ENCODE peak calls at places on chromosomes 5 and 9, in five cellular contexts. N, R, Q, G and T are unnamed samples. For H3K4me1 and H3K36me3, the result is how much of the 10 kb centered on the place peaks cover.

GRCh38 chr9:109087795-109088194 is 32.0 kb downstream of the TMEM245 start:
- DNase-seq in N (no peak), R (no peak), Q (no peak), G (no peak), T (no peak)

GRCh38 chr9:133285252-133285775 is 10.3 kb upstream of the ABO start:
- DNase-seq in N (no peak), R (peak), Q (no peak), G (no peak), T (peak)

GRCh38 chr9:86434039-86434726 is 80.0 kb upstream of the TUT7 start:
- DNase-seq in N (no peak), R (no peak), Q (no peak), G (peak), T (no peak)

GRCh38 chr5:146878471-146879172 is at the start of gene PPP2R2B:
- DNase-seq in N (no peak), R (peak), Q (peak), G (no peak), T (no peak)

GRCh38 chr5:56588636-56589485 is 226.5 kb upstream of the MAP3K1 start:
- DNase-seq in N (no peak), R (peak), Q (peak), G (peak), T (no peak)

GRCh38 chr9:37953775-37954437 is 50.0 kb upstream of the SLC25A51 start:
- DNase-seq in N (no peak), R (no peak), Q (peak), G (peak), T (no peak)

GRCh38 chr9:7368410-7369292 is 430.9 kb downstream of the DMAC1 start:
- DNase-seq in N (no peak), R (no peak), Q (peak), G (no peak), T (no peak)

GRCh38 chr5:56175465-56175864 is 57.7 kb downstream of the ANKRD55 start:
- DNase-seq in N (no peak), R (no peak), Q (peak), G (no peak), T (no peak)

GRCh38 chr5:134575316-134575715 is 49.8 kb downstream of the JADE2 start:
- DNase-seq in N (no peak), R (no peak), Q (no peak), G (no peak), T (no peak)

GRCh38 chr9:122897969-122898368 is 7.2 kb downstream of the RC3H2 start:
- DNase-seq in N (no peak), R (no peak), Q (no peak), G (no peak), T (no peak)

GRCh38 chr5:157743163-157744054 is at the start of gene LSM11:
- DNase-seq in N (peak), R (peak), Q (peak), G (peak), T (peak)
- TF ChIP-seq POLR2A in N (no peak), R (peak), Q (peak), G (no peak), T (no peak)

GRCh38 chr5:32810812-32811211 is 99.7 kb downstream of the NPR3 start:
- DNase-seq in N (no peak), R (no peak), Q (peak), G (no peak), T (no peak)
- H3K4me1 ChIP-seq in N (under half), R (under half), Q (under half), G (under half), T (under half)

GRCh38 chr9:115073456-115073855 is 44.5 kb downstream of the TNC start:
- DNase-seq in N (no peak), R (no peak), Q (no peak), G (no peak), T (no peak)
- H3K36me3 ChIP-seq in N (under half), R (under half), Q (under half), G (under half), T (under half)

DNA sequence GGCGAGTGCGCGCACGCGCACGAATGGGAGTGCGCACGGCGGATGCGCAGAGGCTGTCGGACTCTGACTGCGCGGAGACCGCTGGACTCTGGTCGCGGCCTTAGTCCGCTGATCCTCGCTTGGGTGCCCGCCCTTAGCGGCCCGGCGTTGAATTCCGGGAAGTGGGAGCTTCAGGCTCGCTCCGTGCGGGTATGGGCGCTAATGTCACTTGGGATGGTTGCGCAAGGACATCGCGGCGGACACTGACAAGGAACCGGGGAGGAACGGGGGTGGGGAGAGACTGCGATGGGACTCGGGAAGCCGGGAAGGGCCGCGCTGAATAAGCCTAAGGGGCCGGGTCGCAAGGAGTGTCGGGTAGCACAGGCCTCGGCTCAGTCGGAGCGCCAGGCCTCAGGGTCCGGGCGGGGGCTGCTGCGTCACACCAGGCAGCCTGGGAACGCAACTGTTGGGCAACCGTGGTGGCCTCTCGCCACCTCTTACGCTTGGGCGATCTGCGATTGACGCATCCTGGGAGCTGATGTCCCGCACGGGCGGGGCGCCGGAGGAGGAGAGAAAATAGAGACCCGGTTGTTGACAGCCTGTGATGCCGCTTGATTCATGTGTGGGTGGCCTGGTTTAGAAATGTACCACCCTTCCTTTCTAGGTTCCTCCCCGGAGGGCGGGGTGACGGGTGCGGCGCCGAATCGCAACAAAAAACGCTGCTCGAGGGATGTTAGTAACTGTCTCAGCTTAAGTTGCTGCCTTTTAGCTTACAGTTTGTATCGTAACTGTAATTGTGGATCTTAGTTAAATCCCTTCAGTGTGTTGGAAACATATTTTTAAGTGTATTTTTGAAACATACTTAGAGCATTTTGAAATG is 545 bp upstream of the CHD1 start:
- DNase-seq in N (peak), R (peak), Q (peak), G (peak), T (peak)
- TF ChIP-seq POLR2A in N (peak), R (peak), Q (peak), G (peak), T (peak)

GRCh38 chr5:2136728-2137333 is 254.1 kb upstream of the IRX4 start:
- DNase-seq in N (no peak), R (no peak), Q (no peak), G (no peak), T (no peak)
- H3K4me1 ChIP-seq in N (under half), R (under half), Q (under half), G (under half), T (under half)

DNA sequence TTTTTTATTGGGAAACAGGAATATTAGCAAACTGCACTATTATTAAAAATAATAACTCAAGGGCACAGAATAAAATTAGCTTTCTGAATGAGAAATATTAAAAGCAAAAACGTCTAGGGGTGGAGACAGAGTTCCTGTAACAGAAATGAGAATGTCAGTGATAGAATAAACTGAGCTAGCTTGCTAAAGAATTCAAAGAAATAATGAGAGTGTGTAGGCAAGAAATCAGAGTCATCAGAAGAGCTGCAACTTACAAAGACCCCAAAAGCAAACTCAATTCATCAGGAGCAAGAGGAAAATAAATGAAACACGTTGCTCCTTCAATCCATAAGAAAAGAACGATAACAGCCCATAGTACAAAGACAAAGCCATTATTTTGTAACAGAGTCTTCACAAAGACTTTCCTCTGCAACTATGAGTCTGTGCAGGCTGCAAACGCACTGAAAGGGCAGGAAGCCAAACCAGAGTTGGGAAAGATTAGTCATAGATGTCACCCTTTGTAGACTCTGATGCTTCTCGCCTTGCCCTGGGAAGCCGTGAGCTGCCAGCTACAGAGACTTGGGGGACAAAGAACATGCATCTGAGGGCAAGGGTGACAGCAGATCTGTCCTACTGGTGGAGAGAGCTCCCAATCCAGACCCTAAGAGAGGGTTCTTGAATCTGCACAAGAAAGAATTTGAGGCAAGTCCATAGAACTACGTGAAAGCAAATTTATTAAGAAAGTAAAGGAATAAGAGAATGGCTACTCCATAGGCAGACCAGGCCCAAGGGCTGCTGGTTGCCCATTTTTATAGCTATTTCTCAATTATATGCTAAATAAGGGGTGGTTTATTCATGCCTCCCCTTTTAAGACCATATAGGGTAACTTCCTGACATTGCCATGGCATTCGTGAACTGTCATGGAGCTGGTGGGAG is 40.8 kb downstream of the SHC3 start:
- DNase-seq in N (peak), R (peak), Q (peak), G (no peak), T (no peak)
- H3K36me3 ChIP-seq in N (under half), R (under half), Q (under half), G (under half), T (under half)

DNA sequence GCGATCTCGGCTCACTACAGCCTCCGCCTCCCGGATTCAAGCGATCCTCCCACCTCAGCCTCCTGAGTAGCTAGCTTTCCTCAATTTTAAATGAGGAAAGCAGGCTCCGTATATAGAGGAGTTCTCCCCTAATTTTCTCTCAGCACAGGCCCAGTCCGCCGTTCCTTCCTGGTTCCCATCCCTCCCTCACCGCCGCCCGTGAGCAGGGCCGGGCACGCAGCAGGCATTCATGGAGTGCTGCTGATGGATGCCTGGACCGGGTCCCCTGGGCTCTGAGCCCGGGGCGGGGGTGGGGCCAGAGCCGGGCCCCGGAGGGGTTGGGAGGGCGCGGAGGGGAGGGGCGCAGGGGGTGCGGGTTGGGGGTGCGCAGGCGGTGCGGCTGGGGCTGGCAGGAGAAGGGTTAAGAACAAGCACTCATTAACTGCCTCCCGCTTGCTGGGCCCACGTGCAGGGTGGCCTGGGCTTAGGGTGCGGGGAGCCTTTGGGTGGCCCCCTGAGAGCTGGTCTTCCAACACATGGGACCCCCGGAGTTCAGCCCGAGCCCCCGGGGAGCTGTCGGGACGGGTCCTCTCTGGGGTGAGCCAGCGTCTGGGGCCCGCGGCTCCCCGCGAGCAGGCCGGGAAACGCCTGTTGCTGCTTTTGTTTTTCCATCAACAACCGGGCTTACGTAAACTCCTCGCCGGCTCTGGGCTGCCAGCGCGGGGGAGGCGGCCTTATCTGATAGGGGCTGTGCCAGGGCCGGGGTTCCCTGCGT is 33.7 kb downstream of the LHX2 start:
- DNase-seq in N (no peak), R (peak), Q (peak), G (peak), T (no peak)
- TF ChIP-seq POLR2A in N (no peak), R (no peak), Q (no peak), G (no peak), T (no peak)

DNA sequence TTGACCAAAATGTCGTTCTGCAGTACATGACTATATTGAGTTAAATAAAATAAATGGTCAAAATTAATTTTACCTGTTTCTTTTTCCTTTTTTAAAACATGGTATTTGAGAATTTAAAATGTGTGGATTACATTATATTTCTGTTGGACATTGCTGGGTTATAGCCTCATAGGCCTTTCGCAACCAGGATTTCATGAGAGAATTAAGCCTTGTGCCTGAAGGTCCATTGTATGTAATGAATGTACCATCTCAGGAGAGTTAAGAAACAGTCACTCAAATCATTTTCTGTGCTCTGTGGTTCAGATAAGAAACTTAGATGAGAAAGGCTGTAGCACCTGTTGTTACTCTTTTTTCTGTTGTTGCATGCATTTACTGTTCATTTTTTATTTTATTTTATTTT is 103.5 kb downstream of the ANGPTL2 start:
- DNase-seq in N (no peak), R (no peak), Q (no peak), G (no peak), T (no peak)
- H3K4me1 ChIP-seq in N (under half), R (under half), Q (under half), G (under half), T (under half)

GRCh38 chr5:175523292-175523691 is 44.9 kb downstream of the SFXN1 start:
- DNase-seq in N (no peak), R (no peak), Q (no peak), G (no peak), T (no peak)

GRCh38 chr5:175521313-175521833 is 43.0 kb downstream of the SFXN1 start:
- DNase-seq in N (no peak), R (no peak), Q (no peak), G (no peak), T (no peak)

GRCh38 chr5:175520321-175520720 is 42.0 kb downstream of the SFXN1 start:
- DNase-seq in N (no peak), R (no peak), Q (no peak), G (no peak), T (no peak)

GRCh38 chr5:175519006-175519405 is 40.6 kb downstream of the SFXN1 start:
- DNase-seq in N (no peak), R (no peak), Q (no peak), G (no peak), T (no peak)

GRCh38 chr5:175520873-175521272 is 42.5 kb downstream of the SFXN1 start:
- DNase-seq in N (no peak), R (no peak), Q (no peak), G (no peak), T (no peak)
- H3K36me3 ChIP-seq in N (under half), R (under half), Q (under half), G (under half), T (half or more)